ENCODE peak calls at places on chromosomes 13 and 19, in eight cellular contexts. V, C, N, M, P, K, Y and I are unnamed samples.
A peak's percentile ranks its signal among the peaks of the same experiment; 100 is the strongest.

GRCh38 chr13:48776396-48776795 is 122.7 kb downstream of the CYSLTR2 start:
- DNase-seq in P (no peak), N (no peak), C (no peak), M (no peak), V (no peak), K (no peak), Y (no peak), I (no peak)

GRCh38 chr19:40219721-40220276 is 1.6 kb upstream of the TTC9B start:
- DNase-seq in Y (no peak), C (no peak), M (no peak), K (no peak), N (no peak), V (no peak), P (no peak), I (peak; percentile 21)

GRCh38 chr13:47549219-47549752 is 451.8 kb downstream of the SUCLA2 start:
- DNase-seq in P (no peak), Y (no peak), C (no peak), N (no peak), K (no peak), M (no peak), V (no peak), I (no peak)

GRCh38 chr19:35879770-35880317 is 11.5 kb downstream of the APLP1 start:
- DNase-seq in C (peak; percentile 93), N (peak; percentile 92), Y (peak; percentile 95), M (peak; percentile 90), V (peak; percentile 53), P (peak; percentile 86), K (peak; percentile 89), I (peak; percentile 81)

GRCh38 chr19:58474291-58474996 is 1.7 kb upstream of the ZNF446 start:
- DNase-seq in M (no peak), N (no peak), Y (no peak), V (no peak), C (no peak), P (no peak), K (no peak), I (no peak)

GRCh38 chr19:45402469-45403070 is 2.3 kb downstream of the PPP1R13L start:
- DNase-seq in Y (peak; percentile 79), K (peak; percentile 48), N (peak; percentile 62), P (peak; percentile 67), C (peak; percentile 72), V (no peak), M (no peak), I (no peak)

GRCh38 chr13:76836311-76836710 is 49.9 kb downstream of the KCTD12 start:
- DNase-seq in P (no peak), N (no peak), Y (no peak), K (no peak), M (no peak), V (no peak), C (no peak), I (no peak)

GRCh38 chr19:49924004-49924880 is 4.8 kb upstream of the ATF5 start:
- DNase-seq in P (no peak), K (no peak), N (no peak), M (no peak), V (no peak), C (no peak), Y (no peak), I (no peak)

GRCh38 chr19:28519950-28520861 is 692.7 kb downstream of the UQCRFS1 start:
- DNase-seq in Y (no peak), C (no peak), V (no peak), M (no peak), N (no peak), P (no peak), K (no peak), I (no peak)

GRCh38 chr19:29545866-29546582 is 20.2 kb downstream of the VSTM2B start:
- DNase-seq in K (no peak), Y (peak; percentile 30), C (no peak), P (peak; percentile 20), N (no peak), V (no peak), M (no peak), I (no peak)

GRCh38 chr13:39881887-39882286 is 226.4 kb downstream of the COG6 start:
- DNase-seq in C (no peak), P (no peak), K (no peak), N (no peak), Y (no peak), M (no peak), V (no peak), I (no peak)

GRCh38 chr19:16619456-16619855 is 8.5 kb downstream of the MED26 start:
- DNase-seq in Y (no peak), V (no peak), M (no peak), K (no peak), C (no peak), P (no peak), N (peak; percentile 67), I (no peak)

GRCh38 chr13:43242040-43242439 is 218.7 kb downstream of the DNAJC15 start:
- DNase-seq in V (no peak), K (no peak), C (no peak), P (no peak), N (no peak), M (no peak), Y (no peak), I (no peak)

GRCh38 chr13:112616586-112617381 is 28.8 kb upstream of the TUBGCP3 start:
- DNase-seq in V (no peak), C (peak; percentile 27), P (no peak), M (no peak), Y (no peak), N (no peak), K (no peak), I (no peak)

GRCh38 chr19:5993516-5994406 is 15.8 kb upstream of the RANBP3 start:
- DNase-seq in K (no peak), C (no peak), P (no peak), M (no peak), N (peak; percentile 55), V (no peak), Y (peak; percentile 82), I (no peak)

GRCh38 chr13:38366954-38367645 is 17.4 kb downstream of the UFM1 start:
- DNase-seq in V (no peak), C (no peak), Y (no peak), M (no peak), P (no peak), N (no peak), K (no peak), I (no peak)

GRCh38 chr19:35785087-35785627 is 9.8 kb downstream of the ARHGAP33 start:
- DNase-seq in Y (no peak), C (no peak), P (no peak), M (no peak), N (no peak), V (no peak), K (no peak), I (no peak)

GRCh38 chr13:44306401-44307192 is 67.0 kb upstream of the SERP2 start:
- DNase-seq in V (no peak), M (peak; percentile 17), P (no peak), C (peak; percentile 58), Y (peak; percentile 66), N (peak; percentile 43), K (no peak), I (peak; percentile 87)
- H3K4me3 ChIP-seq in V (no peak overlapping the region), M (peak overlapping the region; percentile 36), P (peak overlapping the region; percentile 0), C (no peak overlapping the region), Y (no peak overlapping the region), N (peak overlapping the region; percentile 25), K (no peak overlapping the region), I (no peak overlapping the region)

DNA sequence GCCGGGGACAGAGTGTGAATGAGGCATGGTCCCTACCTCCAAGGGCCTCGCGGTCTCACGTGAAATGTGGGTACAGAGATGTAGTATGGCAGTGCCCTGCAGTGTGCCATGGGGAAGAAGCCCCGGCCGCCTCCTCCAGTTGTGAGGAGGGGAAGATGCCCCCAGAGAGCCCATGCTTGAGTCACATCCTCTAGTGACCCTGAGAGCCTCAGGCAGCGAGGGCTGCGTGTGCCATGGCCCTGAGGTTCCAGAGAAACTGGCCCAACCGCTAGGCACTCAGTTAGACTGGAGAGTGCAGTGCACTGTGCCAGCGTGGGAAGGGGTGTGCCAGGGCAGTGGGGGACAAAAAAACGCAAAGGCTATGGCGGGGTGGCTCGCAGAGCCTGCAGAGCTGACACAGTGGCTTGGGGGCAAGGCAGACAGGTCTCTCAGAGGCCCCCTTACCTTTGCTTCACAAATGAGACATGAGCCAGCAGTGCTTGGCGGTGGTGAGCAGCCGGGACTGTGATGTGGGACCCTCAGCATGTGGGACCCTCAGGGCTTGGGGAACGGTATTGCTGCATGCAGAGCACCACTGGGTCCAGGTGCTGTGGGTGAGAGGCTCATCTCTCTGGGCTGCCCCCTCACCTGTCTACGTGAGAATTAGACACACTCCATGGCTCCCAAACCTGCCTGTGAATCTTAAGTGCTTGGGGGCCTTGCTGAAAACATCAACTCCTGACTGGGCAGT is 106.4 kb downstream of the COL4A2 start:
- DNase-seq in C (no peak), N (no peak), M (no peak), Y (no peak), V (no peak), K (no peak), P (no peak), I (no peak)
- H3K4me1 ChIP-seq in C (no peaks in the 10 kb centered on the region), N (peaks cover 97% of the 10 kb centered on the region), M (peaks cover 3% of the 10 kb centered on the region), Y (peaks cover 42% of the 10 kb centered on the region), V (no peaks in the 10 kb centered on the region), K (peaks cover 21% of the 10 kb centered on the region), P (peaks cover 7% of the 10 kb centered on the region), I (peaks cover 29% of the 10 kb centered on the region)

GRCh38 chr13:28022848-28023518 is 34.5 kb upstream of the URAD start:
- DNase-seq in N (no peak), C (no peak), M (peak; percentile 12), Y (no peak), K (no peak), V (no peak), P (no peak), I (no peak)
- H3K4me3 ChIP-seq in N (no peak overlapping the region), C (no peak overlapping the region), M (no peak overlapping the region), Y (no peak overlapping the region), K (no peak overlapping the region), V (no peak overlapping the region), P (no peak overlapping the region), I (no peak overlapping the region)

DNA sequence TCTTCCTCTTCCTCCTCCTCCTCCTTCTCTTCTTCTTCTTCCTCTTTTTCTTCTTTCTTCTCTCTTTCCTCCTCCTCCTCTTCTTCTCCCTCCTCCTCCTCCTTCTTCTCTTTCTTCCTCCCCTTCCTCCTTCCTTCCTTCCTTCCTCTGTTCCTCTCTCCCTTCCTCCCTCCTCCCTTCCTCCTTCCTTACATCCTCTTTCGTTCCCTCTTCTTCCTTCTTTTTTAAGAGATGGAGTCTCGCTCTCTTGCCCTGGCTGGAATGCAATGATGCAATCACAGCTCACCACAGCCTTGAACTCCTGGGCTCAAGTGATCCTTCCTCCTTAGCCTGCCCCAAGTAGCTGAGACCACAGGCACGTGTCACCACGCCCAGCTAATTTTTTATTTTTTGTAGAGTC is 13.2 kb downstream of the EHD2 start:
- DNase-seq in P (no peak), N (no peak), Y (no peak), M (no peak), C (no peak), V (no peak), K (peak; percentile 62), I (no peak)
- H3K4me1 ChIP-seq in P (peaks cover 9% of the 10 kb centered on the region), N (peaks cover 82% of the 10 kb centered on the region), Y (peaks cover 69% of the 10 kb centered on the region), M (peaks cover 2% of the 10 kb centered on the region), C (peaks cover 9% of the 10 kb centered on the region), V (no peaks in the 10 kb centered on the region), K (peaks cover 22% of the 10 kb centered on the region), I (peaks cover 24% of the 10 kb centered on the region)